ENCODE peak calls at places on chromosome 10, in seven cellular contexts. G is naive thymus-derived CD8-positive, alpha-beta T cell; L is M059J; A is AG04450; O is GM13977; B is MM.1S; Z is NCI-H1092. V is an unnamed sample.
A peak's percentile ranks its signal among the peaks of the same experiment; 100 is the strongest.

GRCh38 chr10:113099431-113100298 is 149.6 kb downstream of the TCF7L2 start:
- DNase-seq in G (no peak), L (no peak), A (no peak), O (no peak), B (no peak), Z (no peak), V (no peak)

GRCh38 chr10:59362991-59363390 is 642 bp upstream of the FAM13C start:
- DNase-seq in G (no peak), L (peak; percentile 59), A (no peak), O (no peak), B (no peak), Z (peak; percentile 30), V (peak; percentile 13)

GRCh38 chr10:10911471-10911921 is 106.2 kb upstream of the CELF2 start:
- DNase-seq in G (no peak), L (peak; percentile 62), A (peak; percentile 90), O (no peak), B (no peak), Z (no peak), V (peak; percentile 38)

GRCh38 chr10:24824536-24824935 is 100.8 kb upstream of the ARHGAP21 start:
- DNase-seq in G (no peak), L (no peak), A (no peak), O (no peak), B (no peak), Z (no peak), V (no peak)

GRCh38 chr10:15791816-15792524 is 68.3 kb downstream of the MINDY3 start:
- DNase-seq in G (no peak), L (peak; percentile 24), A (no peak), O (no peak), B (no peak), Z (no peak), V (no peak)

GRCh38 chr10:102283488-102283887 is 38.2 kb downstream of the GBF1 start:
- DNase-seq in G (no peak), L (no peak), A (no peak), O (no peak), B (no peak), Z (no peak), V (no peak)

GRCh38 chr10:95290446-95290800 is 380 bp downstream of the PDLIM1 start:
- DNase-seq in G (no peak), L (no peak), A (no peak), O (no peak), B (peak; percentile 35), Z (no peak), V (no peak)

GRCh38 chr10:106705576-106706526 is 458.7 kb downstream of the SORCS1 start:
- DNase-seq in G (no peak), L (peak; percentile 45), A (peak; percentile 2), O (peak; percentile 44), B (peak; percentile 64), Z (peak; percentile 4), V (no peak)

GRCh38 chr10:10804998-10805737 is 212.5 kb upstream of the CELF2 start:
- DNase-seq in G (no peak), L (peak; percentile 40), A (no peak), O (no peak), B (no peak), Z (no peak), V (no peak)

GRCh38 chr10:82160291-82160690 is 285.3 kb downstream of the NRG3 start:
- DNase-seq in G (no peak), L (no peak), A (no peak), O (no peak), B (no peak), Z (no peak), V (no peak)

GRCh38 chr10:131641898-131642297 is 258.9 kb upstream of the PPP2R2D start:
- DNase-seq in G (no peak), L (no peak), A (no peak), O (no peak), B (no peak), Z (no peak), V (no peak)

GRCh38 chr10:108421256-108421655 is 1256.8 kb upstream of the SORCS1 start:
- DNase-seq in G (no peak), L (peak; percentile 16), A (no peak), O (no peak), B (no peak), Z (no peak), V (no peak)

GRCh38 chr10:91551856-91552255 is 81.0 kb downstream of the PPP1R3C start:
- DNase-seq in G (no peak), L (peak; percentile 60), A (peak; percentile 34), O (no peak), B (no peak), Z (peak; percentile 52), V (peak; percentile 38)

GRCh38 chr10:6044060-6044459 is 18.1 kb downstream of the IL2RA start:
- DNase-seq in G (no peak), L (no peak), A (no peak), O (no peak), B (no peak), Z (no peak), V (no peak)

GRCh38 chr10:59432207-59432900 is 70.0 kb upstream of the FAM13C start:
- DNase-seq in G (no peak), L (peak; percentile 26), A (no peak), O (no peak), B (no peak), Z (no peak), V (no peak)

GRCh38 chr10:14678637-14679036 is 96.1 kb downstream of the FAM107B start:
- DNase-seq in G (no peak), L (no peak), A (no peak), O (no peak), B (no peak), Z (no peak), V (no peak)

GRCh38 chr10:59971915-59972314 is 65.6 kb upstream of the CCDC6 start:
- DNase-seq in G (no peak), L (peak; percentile 1), A (no peak), O (no peak), B (no peak), Z (no peak), V (no peak)

GRCh38 chr10:48506147-48506917 is 98.5 kb downstream of the ARHGAP22 start:
- DNase-seq in G (no peak), L (peak; percentile 44), A (no peak), O (peak; percentile 51), B (peak; percentile 65), Z (no peak), V (no peak)

GRCh38 chr10:78913219-78914059 is 155.3 kb upstream of the ZMIZ1 start:
- DNase-seq in G (no peak), L (no peak), A (no peak), O (no peak), B (no peak), Z (peak; percentile 76), V (no peak)

GRCh38 chr10:12564173-12564572 is 214.8 kb downstream of the CAMK1D start:
- DNase-seq in G (no peak), L (no peak), A (no peak), O (peak; percentile 40), B (no peak), Z (no peak), V (no peak)

GRCh38 chr10:77409697-77410471 is 227.7 kb downstream of the KCNMA1 start:
- DNase-seq in G (no peak), L (peak; percentile 24), A (no peak), O (no peak), B (peak; percentile 89), Z (no peak), V (no peak)

GRCh38 chr10:49649294-49649693 is 30.2 kb upstream of the C10orf53 start:
- DNase-seq in G (no peak), L (peak; percentile 20), A (no peak), O (no peak), B (no peak), Z (no peak), V (no peak)

V was measured in brain pericyte.